ENCODE peak calls at places on chromosomes 5 and 9, in four cellular contexts. B is HCT116, G is HepG2, H is K562. P is an unnamed sample.

GRCh38 chr9:18608371-18608770 is 134.4 kb downstream of the ADAMTSL1 start:
- DNase-seq in B (no peak), G (no peak), H (no peak), P (no peak)

GRCh38 chr5:9339206-9339818 is 206.6 kb downstream of the SEMA5A start:
- DNase-seq in B (no peak), G (peak), H (peak), P (no peak)

GRCh38 chr5:945691-946541 is 53.2 kb downstream of the TRIP13 start:
- DNase-seq in B (no peak), G (no peak), H (no peak), P (no peak)

GRCh38 chr5:146051678-146052077 is 53.7 kb downstream of the PLAC8L1 start:
- DNase-seq in B (no peak), G (no peak), H (no peak), P (no peak)

GRCh38 chr5:98424681-98425454 is 348.6 kb upstream of the RGMB start:
- DNase-seq in B (no peak), G (no peak), H (no peak), P (no peak)

GRCh38 chr9:93077811-93078210 is 18.2 kb upstream of the CARD19 start:
- DNase-seq in B (no peak), G (no peak), H (no peak), P (no peak)

GRCh38 chr5:107272954-107273353 is 397.8 kb downstream of the EFNA5 start:
- DNase-seq in B (no peak), G (no peak), H (no peak), P (no peak)

GRCh38 chr5:64451551-64451950 is 54.3 kb upstream of the RGS7BP start:
- DNase-seq in B (no peak), G (no peak), H (no peak), P (no peak)

GRCh38 chr5:154371687-154372086 is 74.1 kb upstream of the SAP30L start:
- DNase-seq in B (no peak), G (no peak), H (no peak), P (no peak)

GRCh38 chr9:16125637-16126036 is 572.8 kb downstream of the CCDC171 start:
- DNase-seq in B (no peak), G (no peak), H (no peak), P (no peak)

GRCh38 chr9:128696923-128697707 is 5.2 kb upstream of the PKN3 start:
- DNase-seq in B (no peak), G (no peak), H (no peak), P (no peak)

GRCh38 chr9:15401266-15401665 is 21.4 kb upstream of the SNAPC3 start:
- DNase-seq in B (no peak), G (no peak), H (no peak), P (no peak)

GRCh38 chr9:130770679-130771442 is 64.2 kb upstream of the ABL1 start:
- DNase-seq in B (peak), G (peak), H (peak), P (peak)

GRCh38 chr9:129568560-129569505 is 52.1 kb downstream of the C9orf50 start:
- DNase-seq in B (no peak), G (peak), H (peak), P (no peak)

GRCh38 chr9:14346826-14347407 is 33.0 kb upstream of the NFIB start:
- DNase-seq in B (no peak), G (no peak), H (no peak), P (no peak)

GRCh38 chr5:141618030-141618803 is 583 bp downstream of the DIAPH1 start:
- DNase-seq in B (peak), G (peak), H (peak), P (no peak)

GRCh38 chr5:77064040-77064439 is 23.0 kb downstream of the ZBED3 start:
- DNase-seq in B (no peak), G (no peak), H (no peak), P (no peak)

GRCh38 chr5:140672455-140673186 is 755 bp downstream of the DND1 start:
- DNase-seq in B (no peak), G (no peak), H (no peak), P (no peak)

GRCh38 chr9:109627042-109627441 is 128.9 kb upstream of the PTPN3 start:
- DNase-seq in B (no peak), G (no peak), H (no peak), P (no peak)

GRCh38 chr5:128645582-128645981 is 107.5 kb upstream of the FBN2 start:
- DNase-seq in B (no peak), G (no peak), H (no peak), P (no peak)

GRCh38 chr5:109898547-109899544 is 209.1 kb downstream of the MAN2A1 start:
- DNase-seq in B (no peak), G (no peak), H (no peak), P (no peak)

GRCh38 chr5:50867140-50867539 is 200.7 kb downstream of the PARP8 start:
- DNase-seq in B (no peak), G (no peak), H (no peak), P (no peak)

GRCh38 chr9:94144394-94144793 is 60.1 kb downstream of the PTPDC1 start:
- DNase-seq in B (no peak), G (no peak), H (no peak), P (no peak)
- TF ChIP-seq TCF7L2 in B (no peak), G (no peak), H (no peak), P (no peak)

DNA sequence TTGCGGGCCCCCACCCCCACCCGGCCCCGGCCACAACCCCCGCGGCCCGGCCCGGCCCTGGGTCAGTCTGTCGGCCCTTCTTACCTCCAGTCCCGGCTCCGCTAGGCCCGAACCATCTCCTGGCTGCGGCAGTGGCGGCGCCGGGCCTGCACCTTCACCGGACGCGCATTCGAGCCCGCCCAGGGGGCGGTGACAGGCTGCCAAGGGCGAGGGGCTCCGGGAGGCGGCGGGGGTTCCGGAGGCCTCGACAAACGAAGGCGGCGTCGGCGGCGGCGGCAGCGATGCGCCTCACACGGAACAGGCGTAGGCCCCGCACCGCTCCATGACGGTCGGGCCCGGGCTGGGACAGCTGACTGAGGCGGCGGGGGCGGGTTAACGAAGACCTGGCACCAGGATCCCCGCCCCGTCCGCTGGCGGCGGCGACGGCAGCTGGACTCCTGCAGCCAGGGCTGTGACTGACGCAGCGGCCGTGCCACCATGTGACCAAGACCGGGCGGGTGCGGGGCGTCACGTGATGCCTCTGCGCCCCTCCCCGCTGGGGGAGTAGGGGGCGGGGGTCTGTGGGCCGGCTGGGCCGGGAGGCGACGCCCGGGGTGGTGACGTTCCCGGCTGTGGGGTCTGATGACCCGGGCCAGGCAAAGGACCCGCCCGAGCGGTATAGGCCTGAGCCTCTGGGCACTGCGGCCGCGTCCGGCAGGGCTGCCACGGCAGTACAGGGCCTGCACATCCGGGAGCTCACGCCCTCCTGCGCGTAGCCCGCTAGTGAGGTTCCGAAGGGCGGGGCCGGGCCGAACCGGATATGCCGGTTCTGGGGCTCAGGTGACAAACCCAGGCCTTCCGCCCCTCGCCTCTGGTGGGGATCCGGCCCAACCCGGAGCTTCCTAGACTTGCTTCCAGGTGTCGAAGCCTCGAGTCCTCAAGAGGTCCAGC is at the start of gene AFF4:
- DNase-seq in B (peak), G (peak), H (peak), P (peak)
- TF ChIP-seq REST in B (no peak), G (no peak), H (no peak), P (peak)

DNA sequence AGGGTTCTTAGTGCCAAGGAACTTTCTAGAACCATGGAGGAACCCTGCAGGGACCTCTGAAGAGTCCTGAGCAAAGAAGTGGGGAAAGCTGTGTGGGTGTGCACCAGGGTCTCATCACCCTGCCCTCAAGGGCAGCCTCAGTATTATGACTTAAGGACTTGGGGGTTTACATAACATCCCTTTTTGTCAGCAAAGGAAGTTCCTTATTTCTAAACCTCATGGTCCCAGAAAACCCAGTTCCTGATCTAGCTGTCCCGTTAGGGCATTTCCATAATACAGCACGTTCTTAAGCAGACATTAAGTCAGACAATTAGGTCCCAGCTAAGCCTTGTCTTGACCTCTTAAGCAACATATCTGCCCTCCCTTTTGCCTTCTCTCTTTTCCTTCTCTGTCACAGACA is 57.3 kb downstream of the DAPK1 start:
- DNase-seq in B (no peak), G (no peak), H (no peak), P (no peak)
- TF ChIP-seq TCF7L2 in B (no peak), G (no peak), H (no peak), P (no peak)

GRCh38 chr9:113274474-113275146 is 762 bp downstream of the CDC26 start:
- DNase-seq in B (peak), G (peak), H (peak), P (peak)
- TF ChIP-seq REST in B (no peak), G (no peak), H (no peak), P (no peak)

DNA sequence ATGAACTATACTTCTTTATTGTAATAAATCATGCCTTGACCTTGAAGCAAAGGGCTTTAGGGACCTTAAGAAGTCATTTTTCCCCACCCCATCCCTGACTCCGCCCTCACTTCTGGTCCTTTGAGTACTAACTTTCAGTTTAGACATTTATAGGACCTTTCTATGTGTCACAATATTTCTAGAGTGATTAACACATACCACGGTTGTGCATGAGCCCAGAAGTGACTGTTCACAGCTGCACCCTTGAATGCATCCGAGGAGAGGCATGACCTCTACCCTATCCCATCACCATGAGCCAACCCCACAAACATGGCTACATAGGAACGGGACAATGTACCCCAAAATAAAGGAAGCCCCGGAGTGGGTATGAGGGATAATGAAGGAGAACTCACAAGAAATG is 160.3 kb downstream of the HSD17B3 start:
- DNase-seq in B (no peak), G (no peak), H (no peak), P (no peak)
- TF ChIP-seq TCF7L2 in B (no peak), G (no peak), H (no peak), P (no peak)

GRCh38 chr9:91583996-91584395 is 160.4 kb upstream of the NFIL3 start:
- DNase-seq in B (no peak), G (no peak), H (no peak), P (no peak)
- TF ChIP-seq REST in B (no peak), G (no peak), H (no peak), P (no peak)

DNA sequence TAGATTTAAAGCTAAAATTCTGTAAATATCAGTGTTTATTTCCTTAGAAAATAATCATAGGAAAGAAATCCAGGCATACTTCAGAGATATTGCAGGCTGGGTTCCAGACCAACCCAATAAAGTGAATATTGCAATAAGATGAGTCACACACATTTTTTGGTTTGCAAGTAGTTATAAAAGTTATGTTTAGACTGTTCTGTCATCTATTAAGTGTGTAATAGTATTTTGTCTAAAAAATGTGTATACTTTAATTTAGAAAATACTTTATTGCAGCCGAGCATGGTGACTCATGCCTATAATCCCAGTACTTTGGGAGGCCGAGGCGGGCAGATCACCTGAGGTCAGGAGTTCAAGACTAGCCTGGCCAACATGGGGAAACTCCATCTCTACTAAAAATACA is 6.9 kb upstream of the RIC1 start:
- DNase-seq in B (no peak), G (no peak), H (no peak), P (no peak)
- TF ChIP-seq TCF7L2 in B (no peak), G (no peak), H (no peak), P (no peak)

DNA sequence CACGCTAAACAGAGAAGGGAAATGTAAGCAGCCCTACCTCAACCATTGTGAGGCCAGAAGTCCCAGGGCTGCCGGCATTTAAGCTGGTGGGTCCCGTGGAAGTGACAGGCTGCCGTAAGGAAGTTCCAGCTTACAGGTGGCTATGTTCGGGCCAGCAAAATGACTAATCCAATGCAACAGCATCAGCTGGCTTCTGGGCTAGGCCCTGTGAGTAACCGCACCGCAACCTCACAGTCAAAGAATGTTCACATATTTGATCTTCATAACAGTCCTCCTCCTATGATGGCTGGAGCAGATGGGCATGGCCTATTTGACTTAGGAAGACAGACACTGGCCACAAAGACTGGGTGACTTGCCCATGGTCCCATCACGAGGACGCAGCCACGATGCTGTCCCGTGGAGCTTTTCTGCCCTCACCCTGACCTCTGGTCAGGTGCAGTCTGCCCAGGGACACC is 88.2 kb downstream of the LIFR start:
- DNase-seq in B (peak), G (peak), H (no peak), P (peak)
- TF ChIP-seq REST in B (no peak), G (no peak), H (no peak), P (no peak)

DNA sequence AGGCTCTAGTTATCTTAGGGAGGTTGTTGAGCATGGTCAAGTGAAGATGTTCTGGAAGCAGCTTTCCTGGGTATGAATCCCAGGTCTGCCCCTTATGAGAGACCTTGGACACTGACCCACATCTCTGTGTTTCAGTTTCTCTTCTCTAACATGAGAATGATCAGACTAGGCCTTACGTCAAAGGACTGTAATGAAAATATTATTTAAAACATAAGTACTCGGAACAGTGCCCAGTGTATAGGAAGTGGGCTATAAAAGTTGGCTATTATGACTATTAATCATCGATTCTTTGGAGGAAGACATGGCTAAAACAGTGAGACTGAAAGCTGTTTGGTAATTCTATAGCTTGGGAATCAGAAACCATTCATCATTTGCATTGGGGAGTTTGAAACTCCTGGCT is 65.3 kb upstream of the MYO10 start:
- DNase-seq in B (no peak), G (no peak), H (no peak), P (no peak)
- TF ChIP-seq TCF7L2 in B (no peak), G (no peak), H (no peak), P (no peak)

GRCh38 chr5:36403601-36404311 is 102.1 kb upstream of the RANBP3L start:
- DNase-seq in B (no peak), G (no peak), H (no peak), P (no peak)
- TF ChIP-seq REST in B (no peak), G (no peak), H (no peak), P (no peak)

P was measured in Panc1.